ENCODE peak calls at places on chromosomes 12 and 14, in nine cellular contexts. Q is colonic mucosa, E is mammary epithelial cell, X is IMR-90, L is neural progenitor cell, A is MM.1S, U is Karpas-422, B is H1, J is fibroblast of lung. Y is an unnamed sample.

GRCh38 chr14:25220514-25220913 is 170.6 kb upstream of the STXBP6 start:
- DNase-seq in J (no peak), X (no peak), E (no peak), Q (no peak), U (no peak), B (no peak), A (no peak), L (no peak), Y (no peak)

GRCh38 chr12:123436017-123436964 is at the start of gene RILPL2:
- DNase-seq in A (peak), E (peak), U (peak), L (peak), B (peak), J (peak), X (peak), Q (peak), Y (peak)

GRCh38 chr12:120514002-120514401 is 15.0 kb downstream of the COQ5 start:
- DNase-seq in B (no peak), X (no peak), J (no peak), A (no peak), L (no peak), U (no peak), Q (no peak), E (no peak), Y (no peak)

GRCh38 chr14:95272057-95272456 is 47.7 kb downstream of the CLMN start:
- DNase-seq in B (no peak), X (no peak), J (no peak), U (no peak), A (no peak), Q (no peak), L (no peak), E (no peak), Y (peak)

GRCh38 chr12:108773798-108774788 is 42.8 kb upstream of the CORO1C start:
- DNase-seq in Q (peak), U (no peak), L (peak), J (peak), X (peak), B (peak), A (no peak), E (peak), Y (peak)

GRCh38 chr12:75294338-75294737 is 35.8 kb downstream of the CAPS2 start:
- DNase-seq in Q (no peak), A (no peak), L (no peak), X (no peak), B (no peak), J (no peak), E (no peak), U (no peak), Y (peak)

GRCh38 chr12:1629338-1630080 is 478 bp downstream of the WNT5B start:
- DNase-seq in B (peak), J (no peak), X (no peak), A (no peak), Q (peak), L (peak), E (no peak), U (peak), Y (peak)

GRCh38 chr12:52532636-52533035 is 12.4 kb upstream of the KRT5 start:
- DNase-seq in E (no peak), A (no peak), B (no peak), X (no peak), L (no peak), U (no peak), J (no peak), Q (no peak), Y (no peak)

GRCh38 chr14:77559381-77559780 is 57.1 kb downstream of the SPTLC2 start:
- DNase-seq in L (no peak), B (no peak), J (no peak), A (no peak), U (no peak), Q (no peak), X (no peak), E (no peak), Y (no peak)

GRCh38 chr12:54206807-54207206 is 18.0 kb upstream of the SMUG1 start:
- DNase-seq in E (no peak), L (no peak), Q (no peak), X (no peak), B (no peak), A (no peak), J (no peak), U (no peak), Y (no peak)

GRCh38 chr14:81516941-81517797 is 16.5 kb downstream of the SEL1L start:
- DNase-seq in B (no peak), A (no peak), X (peak), U (no peak), L (peak), J (peak), Q (peak), E (no peak), Y (peak)

GRCh38 chr12:111766608-111767361 is at the start of gene ALDH2:
- DNase-seq in L (peak), U (peak), B (peak), Q (peak), E (no peak), J (peak), A (no peak), X (peak), Y (peak)

GRCh38 chr12:1660304-1661187 is 30.3 kb upstream of the ADIPOR2 start:
- DNase-seq in L (no peak), Q (peak), X (no peak), A (peak), U (no peak), B (no peak), E (peak), J (peak), Y (no peak)

GRCh38 chr12:49962861-49963765 is 1.4 kb downstream of the AQP5 start:
- DNase-seq in X (no peak), Q (peak), E (peak), L (peak), U (peak), A (no peak), B (no peak), J (no peak), Y (no peak)

GRCh38 chr12:122437656-122438121 is 15.2 kb upstream of the CLIP1 start:
- DNase-seq in Q (peak), E (peak), A (no peak), U (no peak), L (no peak), X (peak), J (peak), B (no peak), Y (no peak)

GRCh38 chr12:97109441-97109840 is 202.4 kb downstream of the NEDD1 start:
- DNase-seq in J (no peak), B (no peak), U (no peak), A (no peak), X (no peak), L (no peak), E (no peak), Q (no peak), Y (no peak)

GRCh38 chr14:37369446-37369845 is 171.7 kb downstream of the MIPOL1 start:
- DNase-seq in B (no peak), J (no peak), X (no peak), L (no peak), U (no peak), Q (no peak), E (no peak), A (no peak), Y (no peak)

GRCh38 chr12:124276337-124276736 is 18.6 kb upstream of the RFLNA start:
- DNase-seq in A (no peak), L (no peak), J (no peak), U (no peak), B (no peak), Q (no peak), X (no peak), E (no peak), Y (no peak)

GRCh38 chr12:52346596-52346995 is 20.7 kb downstream of the KRT85 start:
- DNase-seq in E (no peak), X (no peak), B (no peak), J (no peak), A (peak), L (no peak), Q (no peak), U (no peak), Y (no peak)

GRCh38 chr14:72528059-72528950 is 365.6 kb downstream of the DPF3 start:
- DNase-seq in B (no peak), Q (no peak), U (no peak), L (no peak), J (no peak), X (peak), A (no peak), E (peak), Y (no peak)

GRCh38 chr12:64066052-64066451 is 156.0 kb downstream of the KICS2 start:
- DNase-seq in Q (no peak), E (no peak), X (peak), J (peak), L (no peak), B (no peak), A (no peak), U (no peak), Y (no peak)

GRCh38 chr14:56648508-56649301 is 69.1 kb downstream of the TMEM260 start:
- DNase-seq in E (no peak), Q (no peak), B (no peak), A (no peak), L (peak), X (no peak), J (no peak), U (no peak), Y (peak)

GRCh38 chr12:1838223-1838993 is 18.0 kb downstream of the LRTM2 start:
- DNase-seq in A (no peak), B (no peak), L (no peak), E (no peak), U (no peak), X (no peak), J (no peak), Q (no peak), Y (no peak)

GRCh38 chr12:47832263-47832933 is 12.7 kb upstream of the HDAC7 start:
- DNase-seq in X (no peak), J (no peak), A (no peak), L (no peak), E (no peak), U (peak), Q (no peak), B (no peak), Y (no peak)

GRCh38 chr12:108854055-108854452 is 3.3 kb downstream of the SSH1 start:
- DNase-seq in J (peak), L (no peak), E (peak), U (no peak), X (peak), B (no peak), Q (no peak), A (no peak), Y (peak)

GRCh38 chr14:38663382-38663781 is 407.5 kb upstream of the CLEC14A start:
- DNase-seq in B (no peak), E (no peak), Q (no peak), L (no peak), U (no peak), A (no peak), J (no peak), X (no peak), Y (no peak)

GRCh38 chr12:29176951-29177350 is 27.9 kb downstream of the FAR2 start:
- DNase-seq in A (no peak), Q (no peak), U (no peak), J (peak), E (no peak), B (no peak), X (peak), L (no peak), Y (no peak)
- H3K9ac ChIP-seq in A (no peak), Q (no peak), U (no peak), J (no peak), E (no peak), B (no peak), X (no peak), L (no peak), Y (no peak)

GRCh38 chr14:31292962-31293616 is 85.5 kb upstream of the HECTD1 start:
- DNase-seq in Q (no peak), L (no peak), X (no peak), U (no peak), E (no peak), B (no peak), J (no peak), A (no peak), Y (peak)

GRCh38 chr14:31297701-31298344 is 90.2 kb upstream of the HECTD1 start:
- DNase-seq in A (peak), U (no peak), E (peak), X (peak), Q (no peak), J (no peak), L (no peak), B (no peak), Y (no peak)

GRCh38 chr14:31297112-31297511 is 89.5 kb upstream of the HECTD1 start:
- DNase-seq in L (no peak), Q (no peak), J (no peak), A (no peak), E (no peak), X (no peak), U (no peak), B (no peak), Y (no peak)

GRCh38 chr14:31291210-31291609 is 83.6 kb upstream of the HECTD1 start:
- DNase-seq in J (peak), B (no peak), Q (no peak), U (peak), A (no peak), L (no peak), X (no peak), E (no peak), Y (no peak)

DNA sequence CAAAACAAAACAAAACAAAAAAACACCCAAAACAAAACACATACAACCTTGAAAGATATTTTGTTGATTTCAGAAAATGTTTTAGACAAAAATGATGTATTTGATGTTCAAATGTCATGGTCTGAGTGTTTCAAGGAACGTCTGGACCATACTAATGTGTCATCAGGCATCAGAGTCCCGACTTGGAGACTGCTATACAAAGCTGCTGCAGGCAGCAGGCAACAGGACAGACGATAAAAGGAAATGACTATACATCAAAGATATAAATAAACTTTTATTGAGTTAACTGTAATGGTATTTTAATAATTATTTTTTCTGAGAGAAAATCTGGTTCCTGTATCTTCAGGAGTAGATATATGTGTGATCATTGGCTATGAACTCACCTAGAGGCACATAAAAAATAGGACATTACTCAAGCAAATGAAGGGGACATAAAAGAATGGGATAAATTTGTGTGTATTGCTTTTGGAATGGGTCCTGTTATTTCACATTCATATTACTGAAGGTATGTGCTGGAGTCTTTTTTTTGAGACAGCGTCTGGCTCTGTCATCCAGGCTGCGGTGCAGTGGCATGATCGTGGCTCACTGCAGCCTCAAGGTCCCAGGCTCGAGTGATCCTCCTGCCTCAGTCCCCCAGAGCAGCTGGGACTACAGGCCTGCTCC is 87.3 kb upstream of the HECTD1 start:
- DNase-seq in A (no peak), X (peak), J (no peak), Q (no peak), B (no peak), L (no peak), U (no peak), E (no peak), Y (no peak)
- H3K9ac ChIP-seq in A (no peak), X (no peak), J (no peak), Q (no peak), B (no peak), L (no peak), U (no peak), E (no peak), Y (no peak)

DNA sequence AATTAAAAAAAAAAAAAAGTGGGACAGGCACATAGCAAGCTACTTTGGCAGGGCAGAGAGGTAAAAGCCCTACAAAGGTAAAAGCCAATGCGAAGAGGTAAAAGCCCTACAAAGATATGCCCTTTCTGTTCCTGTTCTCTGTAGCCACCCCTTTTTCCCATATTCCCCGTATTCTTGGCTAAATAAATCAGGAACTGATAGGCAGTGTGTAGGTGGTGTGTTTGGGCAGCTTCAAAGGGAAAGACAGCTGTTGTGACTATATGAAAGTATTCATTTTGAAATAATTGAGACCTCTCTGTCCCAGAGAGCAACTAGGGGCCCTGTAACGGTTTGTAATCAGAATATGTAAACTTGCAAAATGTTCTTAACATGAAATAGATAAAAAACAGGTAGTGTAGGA is 11.2 kb upstream of the SLC41A2 start:
- DNase-seq in X (no peak), Q (no peak), A (no peak), J (no peak), U (no peak), B (no peak), L (no peak), E (no peak), Y (no peak)
- H3K9ac ChIP-seq in X (no peak), Q (no peak), A (no peak), J (no peak), U (no peak), B (no peak), L (no peak), E (no peak), Y (no peak)

DNA sequence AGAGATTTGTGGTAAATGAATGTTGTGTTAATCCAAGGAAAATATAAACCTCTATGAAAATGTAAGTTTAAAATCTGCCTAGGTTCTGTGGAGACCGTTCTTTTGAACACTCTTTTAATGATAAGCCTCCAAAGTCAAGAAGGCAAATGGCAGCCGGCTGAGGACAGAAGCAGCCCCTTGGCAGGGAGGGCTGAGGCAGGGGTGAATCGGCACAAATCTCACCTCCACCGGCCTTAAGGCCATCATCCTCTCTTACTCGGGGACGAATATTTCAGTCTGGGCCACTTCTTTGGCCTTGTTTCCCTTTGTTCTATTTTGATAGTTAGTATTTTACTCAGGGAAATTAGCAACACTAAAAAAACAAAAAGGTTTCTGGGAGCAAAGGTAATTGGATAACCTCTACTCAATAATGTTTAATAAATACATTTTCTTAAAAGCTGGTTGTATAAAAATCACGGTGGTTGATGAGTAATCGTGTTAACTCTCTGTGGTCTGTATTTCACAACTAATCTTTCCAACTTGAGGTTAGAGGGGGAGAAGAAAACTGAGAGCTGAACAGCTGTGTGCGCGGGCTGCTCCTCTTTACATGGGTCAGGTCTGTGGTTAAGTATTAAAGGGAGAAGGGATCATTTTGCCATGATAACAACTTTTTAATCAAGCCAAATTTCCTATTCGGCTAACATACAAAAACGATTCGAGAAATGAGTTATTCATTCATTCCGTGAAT is 18.6 kb downstream of the LGMN start:
- DNase-seq in L (no peak), B (no peak), U (no peak), A (no peak), E (peak), Q (no peak), J (peak), X (peak), Y (no peak)
- H3K9ac ChIP-seq in L (no peak), B (no peak), U (no peak), A (no peak), E (no peak), Q (no peak), J (no peak), X (no peak), Y (no peak)

Y was measured in mesendoderm.